ENCODE peak calls at places on chromosomes 6 and 20, in six cellular contexts. T is upper lobe of left lung; G is upper lobe of right lung; L is A549; K is RWPE2; X is activated naive CD8-positive, alpha-beta T cell treated with anti-CD3 and anti-CD28 coated beads, Interleukin-2, amount 50 U/mL, for 24 hours. C is an unnamed sample.

GRCh38 chr20:63230800-63231268 is 4.9 kb upstream of the BIRC7 start:
- ATAC-seq in X (no peak), T (peak), G (peak), K (peak), L (no peak), C (peak)

GRCh38 chr6:159701413-159701999 is 8.5 kb upstream of the SOD2 start:
- ATAC-seq in T (peak), L (peak), K (peak), X (peak), G (peak), C (peak)

GRCh38 chr6:148824291-148824690 is 77.5 kb downstream of the UST start:
- ATAC-seq in K (no peak), L (no peak), T (no peak), X (no peak), G (no peak), C (no peak)

GRCh38 chr6:30685157-30685976 is 1.1 kb downstream of the PPP1R18 start:
- ATAC-seq in T (no peak), X (no peak), L (no peak), G (no peak), K (no peak), C (no peak)

GRCh38 chr20:20184149-20184548 is 131.8 kb downstream of the CFAP61 start:
- ATAC-seq in T (no peak), L (no peak), X (no peak), K (no peak), G (peak), C (no peak)

GRCh38 chr20:37567671-37568588 is 40.3 kb upstream of the BLCAP start:
- ATAC-seq in T (no peak), X (no peak), K (peak), G (no peak), L (no peak), C (no peak)

GRCh38 chr6:38760097-38760496 is 45.0 kb downstream of the DNAH8 start:
- ATAC-seq in X (no peak), L (no peak), G (no peak), T (no peak), K (no peak), C (no peak)

GRCh38 chr6:53320964-53321363 is 27.8 kb downstream of the ELOVL5 start:
- ATAC-seq in X (no peak), G (peak), T (no peak), K (no peak), L (no peak), C (no peak)

GRCh38 chr6:146875927-146876270 is 277.1 kb downstream of the ADGB start:
- ATAC-seq in X (no peak), T (no peak), L (no peak), G (no peak), K (no peak), C (no peak)

GRCh38 chr6:74130641-74131040 is 434.6 kb downstream of the CD109 start:
- ATAC-seq in G (no peak), T (no peak), K (no peak), X (no peak), L (no peak), C (no peak)

GRCh38 chr6:166540631-166541331 is 45.7 kb downstream of the RAMACL start:
- ATAC-seq in G (peak), T (peak), X (peak), L (no peak), K (no peak), C (no peak)

GRCh38 chr6:81326856-81327561 is 425.5 kb downstream of the TENT5A start:
- ATAC-seq in T (peak), G (no peak), K (no peak), X (no peak), L (no peak), C (no peak)

GRCh38 chr6:44245391-44245911 is 1.4 kb upstream of the HSP90AB1 start:
- ATAC-seq in K (no peak), G (no peak), L (no peak), T (no peak), X (no peak), C (no peak)